ENCODE peak calls at places on chromosomes 11 and 22, in ten cellular contexts. K is colonic mucosa, X is adrenal gland, C is body of pancreas, W is astrocyte of the spinal cord, F is fibroblast of lung, R is BE2C, H is psoas muscle, J is HFF-Myc, M is pancreas. U is an unnamed sample.

GRCh38 chr22:21589415-21589814 is 21.9 kb downstream of the UBE2L3 start:
- DNase-seq in K (no peak), X (no peak), C (no peak), W (no peak), F (no peak), R (no peak), H (no peak), J (no peak), M (no peak), U (no peak)

GRCh38 chr11:125956371-125956770 is 10.5 kb downstream of the VSIG10L2 start:
- DNase-seq in K (no peak), X (no peak), C (no peak), W (no peak), F (no peak), R (peak), H (no peak), J (no peak), M (no peak), U (peak)

GRCh38 chr11:75503531-75504099 is 22.1 kb downstream of the GDPD5 start:
- DNase-seq in K (no peak), X (no peak), C (no peak), W (no peak), F (no peak), R (no peak), H (no peak), J (no peak), M (no peak), U (no peak)

GRCh38 chr11:68264244-68264643 is 7.5 kb downstream of the C11orf24 start:
- DNase-seq in K (no peak), X (no peak), C (no peak), W (no peak), F (no peak), R (no peak), H (no peak), J (no peak), M (no peak), U (no peak)

GRCh38 chr11:111604392-111605009 is 2.3 kb downstream of the SIK2 start:
- DNase-seq in K (no peak), X (no peak), C (no peak), W (peak), F (peak), R (no peak), H (no peak), J (no peak), M (no peak), U (peak)

GRCh38 chr11:129652828-129653227 is 162.8 kb upstream of the TMEM45B start:
- DNase-seq in K (no peak), X (no peak), C (no peak), W (peak), F (peak), R (no peak), H (no peak), J (no peak), M (no peak), U (peak)

GRCh38 chr11:66264893-66265292 is 3.5 kb upstream of the RAB1B start:
- DNase-seq in K (no peak), X (no peak), C (no peak), W (no peak), F (no peak), R (peak), H (peak), J (no peak), M (peak), U (no peak)

GRCh38 chr11:67615455-67616430 is 9.0 kb downstream of the NDUFV1 start:
- DNase-seq in K (peak), X (peak), C (peak), W (no peak), F (no peak), R (peak), H (peak), J (no peak), M (peak), U (peak)

GRCh38 chr22:37998543-37998942 is 14.2 kb upstream of the SOX10 start:
- DNase-seq in K (no peak), X (no peak), C (no peak), W (no peak), F (no peak), R (no peak), H (no peak), J (no peak), M (no peak), U (no peak)

GRCh38 chr22:20937031-20937793 is 20.0 kb downstream of the CRKL start:
- DNase-seq in K (no peak), X (no peak), C (peak), W (no peak), F (no peak), R (no peak), H (no peak), J (no peak), M (no peak), U (no peak)

GRCh38 chr11:72947229-72947628 is 133.0 kb downstream of the ATG16L2 start:
- DNase-seq in K (no peak), X (no peak), C (no peak), W (no peak), F (no peak), R (no peak), H (no peak), J (no peak), M (no peak), U (no peak)

GRCh38 chr22:23240639-23241389 is 60.5 kb downstream of the BCR start:
- DNase-seq in K (no peak), X (no peak), C (no peak), W (no peak), F (no peak), R (no peak), H (peak), J (no peak), M (no peak), U (peak)

GRCh38 chr22:37803636-37804371 is 3.9 kb upstream of the GCAT start:
- DNase-seq in K (peak), X (no peak), C (no peak), W (no peak), F (no peak), R (no peak), H (no peak), J (no peak), M (peak), U (no peak)

GRCh38 chr11:118048472-118049370 is 28.2 kb upstream of the TMPRSS4 start:
- DNase-seq in K (no peak), X (no peak), C (no peak), W (no peak), F (no peak), R (no peak), H (no peak), J (no peak), M (no peak), U (no peak)

GRCh38 chr11:75639752-75640151 is 29.1 kb downstream of the MAP6 start:
- DNase-seq in K (peak), X (peak), C (peak), W (peak), F (peak), R (peak), H (peak), J (no peak), M (peak), U (peak)

GRCh38 chr22:36325163-36326031 is 62.4 kb downstream of the MYH9 start:
- DNase-seq in K (peak), X (no peak), C (peak), W (peak), F (peak), R (no peak), H (peak), J (no peak), M (no peak), U (peak)
- H3K4me3 ChIP-seq in K (no peak), X (no peak), C (no peak), W (no peak), F (no peak), R (no peak), H (no peak), J (no peak), M (no peak), U (no peak)

DNA sequence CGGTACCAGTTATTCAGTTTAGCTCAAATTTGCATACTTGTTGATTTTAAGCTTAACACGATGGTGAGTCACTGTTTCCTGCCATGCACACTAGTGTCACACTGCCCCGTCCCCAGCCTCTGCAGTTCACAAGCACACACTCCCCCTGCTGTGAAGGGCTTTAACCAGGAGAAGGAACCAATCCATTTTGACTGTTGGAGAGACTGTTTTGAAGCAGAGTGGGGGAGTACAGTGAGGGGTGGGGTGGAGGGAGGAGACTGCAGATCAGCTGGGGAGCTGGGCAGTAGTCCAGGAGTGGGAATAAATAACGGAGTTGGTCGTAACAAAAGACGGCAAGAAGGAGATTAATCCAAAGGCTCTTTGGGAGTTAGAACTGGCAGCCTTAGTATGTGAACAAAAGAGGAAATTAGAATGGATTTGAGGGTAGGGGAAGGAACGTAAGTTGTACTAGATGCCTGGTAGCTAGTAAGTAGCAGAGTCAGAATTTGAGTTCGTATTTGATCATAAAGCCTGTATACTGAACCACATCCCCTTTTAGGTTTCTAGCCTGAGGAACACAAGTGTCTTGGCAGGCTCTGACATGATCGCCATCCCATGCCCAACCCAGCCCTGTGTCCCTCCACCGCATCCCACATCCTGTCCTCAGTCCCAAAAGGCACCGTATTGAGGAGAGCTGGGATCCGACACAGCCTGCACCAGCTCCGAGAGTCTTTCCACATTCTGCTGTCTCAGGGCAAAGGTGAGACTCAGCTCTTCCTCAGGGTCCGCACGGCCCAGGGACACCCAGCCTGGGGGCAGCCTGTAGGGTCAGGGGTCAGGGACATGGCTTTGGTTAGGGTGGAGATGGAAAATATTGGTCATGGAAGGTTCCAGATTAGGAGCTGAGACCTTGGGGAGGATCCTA is 853 bp downstream of the TPP1 start:
- DNase-seq in K (peak), X (peak), C (no peak), W (peak), F (peak), R (no peak), H (peak), J (no peak), M (no peak), U (peak)
- TF ChIP-seq CTCF in K (no peak), X (no peak), C (no peak), W (no peak), F (no peak), R (no peak), H (no peak), J (peak), M (no peak), U (no peak)

GRCh38 chr11:115660072-115660805 is 156.0 kb upstream of the CADM1 start:
- DNase-seq in K (no peak), X (no peak), C (no peak), W (no peak), F (peak), R (no peak), H (no peak), J (no peak), M (no peak), U (no peak)
- H3K4me3 ChIP-seq in K (no peak), X (peak), C (no peak), W (peak), F (peak), R (no peak), H (no peak), J (no peak), M (peak), U (no peak)

GRCh38 chr11:7690648-7691047 is 15.6 kb downstream of the OVCH2 start:
- DNase-seq in K (no peak), X (no peak), C (no peak), W (peak), F (peak), R (no peak), H (no peak), J (peak), M (no peak), U (peak)

GRCh38 chr11:7689239-7689638 is 15.9 kb upstream of the CYB5R2 start:
- DNase-seq in K (no peak), X (no peak), C (no peak), W (no peak), F (no peak), R (no peak), H (no peak), J (no peak), M (no peak), U (no peak)

GRCh38 chr11:7696424-7696823 is 9.9 kb downstream of the OVCH2 start:
- DNase-seq in K (no peak), X (no peak), C (no peak), W (no peak), F (no peak), R (no peak), H (no peak), J (no peak), M (no peak), U (no peak)

GRCh38 chr11:7691759-7692334 is 14.4 kb downstream of the OVCH2 start:
- DNase-seq in K (no peak), X (no peak), C (no peak), W (no peak), F (no peak), R (no peak), H (no peak), J (no peak), M (no peak), U (peak)

GRCh38 chr11:7694953-7695271 is 11.4 kb downstream of the OVCH2 start:
- DNase-seq in K (no peak), X (no peak), C (no peak), W (no peak), F (no peak), R (no peak), H (no peak), J (no peak), M (no peak), U (no peak)
- TF ChIP-seq CTCF in K (no peak), X (no peak), C (no peak), W (no peak), F (no peak), R (no peak), H (no peak), J (no peak), M (no peak), U (no peak)

DNA sequence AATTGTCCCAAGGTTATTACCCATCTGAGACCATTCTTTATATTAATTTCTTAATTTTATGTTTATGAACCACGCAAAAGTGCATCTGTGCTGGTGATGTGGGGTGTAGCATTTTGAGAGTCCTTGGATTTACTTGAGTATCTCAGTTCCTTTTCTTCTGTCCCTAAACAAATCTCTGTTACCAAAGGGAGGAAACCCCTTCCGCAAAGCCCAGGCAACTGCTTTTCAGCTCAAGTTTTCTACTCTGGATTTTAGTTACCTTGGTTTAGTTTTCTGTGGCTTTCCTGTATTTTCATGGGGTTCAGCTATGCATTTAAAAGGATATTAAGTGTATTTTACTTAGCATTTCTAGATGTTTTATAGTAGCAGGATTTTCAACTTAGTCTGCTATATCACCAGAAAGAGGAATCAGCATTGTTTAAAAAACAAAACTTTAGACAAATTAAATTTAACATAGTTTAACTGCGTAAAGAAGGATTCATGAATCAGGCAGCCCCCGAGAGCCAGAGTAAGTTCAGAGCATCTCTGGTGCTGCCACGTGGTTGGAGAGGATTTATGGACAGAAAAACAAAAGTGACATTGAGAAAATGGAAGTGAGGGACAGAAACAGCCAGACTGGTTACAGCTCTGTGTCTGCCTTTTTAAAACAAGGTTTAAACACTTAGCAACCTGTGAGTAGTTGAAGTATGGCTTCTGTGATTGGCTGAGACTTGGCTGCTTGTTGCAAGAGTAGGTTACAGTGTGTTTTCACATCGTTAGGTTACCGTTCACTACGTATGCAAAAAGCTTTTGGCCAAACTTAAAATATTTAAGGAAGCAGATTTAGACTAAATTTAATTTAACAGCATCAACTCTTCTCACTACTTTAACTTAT is 9.6 kb downstream of the ADM start:
- DNase-seq in K (no peak), X (no peak), C (no peak), W (peak), F (peak), R (no peak), H (no peak), J (no peak), M (no peak), U (peak)
- H3K4me3 ChIP-seq in K (no peak), X (no peak), C (no peak), W (no peak), F (no peak), R (no peak), H (no peak), J (no peak), M (no peak), U (no peak)

U was measured in cardiac fibroblast.